ENCODE peak calls at places on chromosomes 3 and 15, in ten cellular contexts. I is spleen, P is stomach, Z is esophagus muscularis mucosa, C is prostate gland, A is breast epithelium, O is transverse colon, X is HCT116, E is sigmoid colon, J is GM12878. K is an unnamed sample.

GRCh38 chr3:180265551-180265950 is 228.8 kb upstream of the PEX5L start:
- DNase-seq in X (no peak), J (no peak), C (no peak), E (no peak), A (no peak), P (no peak), O (no peak), I (no peak), Z (no peak), K (no peak)

GRCh38 chr15:73051811-73052678 is at the start of gene NEO1:
- DNase-seq in P (peak; percentile 89), Z (peak; percentile 93), C (peak; percentile 88), E (peak; percentile 94), O (peak; percentile 90), I (peak; percentile 89), J (no peak), X (peak; percentile 29), A (peak; percentile 79), K (peak; percentile 41)

GRCh38 chr3:194257916-194258668 is 93.0 kb downstream of the CPN2 start:
- DNase-seq in Z (no peak), X (no peak), A (no peak), J (no peak), O (no peak), I (no peak), E (no peak), P (peak; percentile 1), C (no peak), K (no peak)

GRCh38 chr3:144039661-144040060 is 68.0 kb downstream of the DIPK2A start:
- DNase-seq in O (no peak), P (no peak), C (no peak), A (no peak), J (no peak), Z (no peak), E (no peak), I (no peak), X (no peak), K (no peak)

GRCh38 chr3:37453393-37454391 is 279.3 kb upstream of the LRRFIP2 start:
- DNase-seq in I (peak; percentile 84), Z (peak; percentile 94), E (peak; percentile 83), X (no peak), P (peak; percentile 41), J (no peak), C (peak; percentile 42), A (peak; percentile 25), O (peak; percentile 40), K (no peak)

GRCh38 chr3:47605646-47606045 is 27.0 kb upstream of the CSPG5 start:
- DNase-seq in P (no peak), C (no peak), A (no peak), O (no peak), X (no peak), Z (no peak), J (no peak), I (no peak), E (no peak), K (no peak)

GRCh38 chr3:124496066-124496465 is 234.2 kb upstream of the UMPS start:
- DNase-seq in E (no peak), I (no peak), Z (no peak), C (no peak), P (no peak), O (no peak), J (no peak), A (no peak), X (no peak), K (no peak)

GRCh38 chr3:138265745-138266144 is 63.9 kb downstream of the NME9 start:
- DNase-seq in E (no peak), O (no peak), P (no peak), Z (no peak), A (no peak), X (no peak), J (no peak), I (no peak), C (no peak), K (no peak)

GRCh38 chr3:90091557-90091956 is 984.1 kb downstream of the EPHA3 start:
- DNase-seq in X (no peak), Z (no peak), P (no peak), I (no peak), A (no peak), E (peak; percentile 72), J (no peak), C (peak; percentile 4), O (peak; percentile 8), K (no peak)

GRCh38 chr3:31265646-31266423 is 266.9 kb upstream of the STT3B start:
- DNase-seq in E (no peak), J (no peak), Z (no peak), A (no peak), I (no peak), O (no peak), X (no peak), C (no peak), P (no peak), K (no peak)

GRCh38 chr3:193148678-193149473 is 92.1 kb upstream of the PLAAT1 start:
- DNase-seq in C (no peak), X (no peak), E (no peak), A (no peak), I (no peak), P (no peak), J (no peak), Z (no peak), O (no peak), K (no peak)

GRCh38 chr15:64720188-64720587 is 55.2 kb downstream of the RBPMS2 start:
- DNase-seq in E (no peak), P (no peak), C (no peak), J (no peak), A (no peak), O (no peak), I (peak; percentile 9), Z (no peak), X (no peak), K (no peak)

GRCh38 chr3:108501538-108501937 is 8.9 kb downstream of the MYH15 start:
- DNase-seq in P (no peak), I (no peak), C (no peak), E (no peak), J (no peak), X (no peak), Z (no peak), O (no peak), A (no peak), K (no peak)

GRCh38 chr3:46990573-46991374 is 11.3 kb downstream of the NBEAL2 start:
- DNase-seq in O (peak; percentile 41), E (no peak), A (no peak), C (no peak), X (no peak), P (no peak), J (peak; percentile 85), I (peak; percentile 87), Z (no peak), K (no peak)

DNA sequence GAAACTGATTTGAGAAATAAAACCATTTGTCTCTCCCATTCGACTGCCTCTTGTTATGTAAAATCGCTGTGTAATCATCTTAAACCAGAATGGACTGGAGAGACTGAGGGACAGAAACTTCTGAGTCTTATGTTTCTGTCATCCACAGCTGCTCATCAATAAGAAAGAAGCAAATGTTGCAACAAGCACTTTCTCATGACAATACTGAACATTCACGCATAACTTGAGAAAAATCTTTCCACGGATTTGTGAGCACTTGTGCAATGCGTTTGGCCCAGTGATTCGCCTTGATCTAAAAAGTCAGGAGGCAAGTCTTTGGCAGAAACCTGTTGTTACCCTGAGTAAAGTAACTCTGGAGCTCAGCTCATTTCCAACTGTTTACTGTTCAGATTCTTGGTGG is 473.7 kb upstream of the RGMA start:
- DNase-seq in X (no peak), E (peak; percentile 67), J (no peak), C (no peak), P (no peak), A (no peak), I (no peak), O (no peak), Z (no peak), K (no peak)
- TF ChIP-seq POLR2AphosphoS5 in X (no peak), E (no peak), J (no peak), C (no peak), P (no peak), A (no peak), I (no peak), O (no peak), Z (peak; percentile 32), K (no peak)

GRCh38 chr3:71142440-71143161 is 440.9 kb downstream of the FOXP1 start:
- DNase-seq in X (no peak), A (no peak), J (no peak), O (no peak), I (no peak), Z (no peak), P (no peak), E (no peak), C (no peak), K (no peak)

GRCh38 chr3:71139501-71139900 is 444.0 kb downstream of the FOXP1 start:
- DNase-seq in A (no peak), P (no peak), J (no peak), E (no peak), I (no peak), Z (no peak), O (no peak), X (no peak), C (no peak), K (no peak)

GRCh38 chr3:71135373-71136088 is 448.0 kb downstream of the FOXP1 start:
- DNase-seq in I (no peak), J (no peak), P (peak; percentile 72), E (no peak), X (no peak), Z (no peak), C (no peak), O (no peak), A (no peak), K (no peak)

GRCh38 chr3:71140477-71140876 is 443.1 kb downstream of the FOXP1 start:
- DNase-seq in J (no peak), Z (no peak), I (no peak), A (no peak), X (no peak), O (no peak), P (no peak), C (no peak), E (no peak), K (no peak)

DNA sequence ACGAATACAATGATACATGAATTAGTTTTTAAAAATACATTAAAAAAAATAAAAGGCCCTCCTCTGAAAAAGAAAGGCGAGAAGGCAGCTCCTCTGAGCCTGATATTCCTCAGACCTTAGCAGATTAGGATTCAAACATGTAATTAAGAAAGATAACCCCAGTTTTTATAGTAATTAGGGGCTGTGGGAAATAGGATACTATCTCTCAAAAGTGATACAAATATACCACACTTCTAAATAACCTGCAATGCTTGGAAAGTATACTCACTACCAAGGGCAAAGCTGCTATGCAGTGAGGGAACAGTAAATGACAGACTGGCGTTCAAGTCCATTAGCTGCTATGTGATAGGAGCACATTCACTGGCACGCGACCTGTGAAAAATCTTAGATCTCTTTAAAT is 445.1 kb downstream of the FOXP1 start:
- DNase-seq in X (no peak), I (no peak), A (no peak), O (no peak), P (no peak), C (no peak), Z (no peak), J (no peak), E (no peak), K (no peak)
- TF ChIP-seq POLR2A in X (no peak), I (no peak), A (no peak), O (no peak), P (no peak), C (no peak), Z (no peak), J (no peak), E (no peak), K (no peak)

GRCh38 chr3:184362668-184363540 is 1.4 kb downstream of the POLR2H start:
- DNase-seq in P (peak; percentile 98), O (peak; percentile 98), J (peak; percentile 94), X (peak; percentile 98), A (peak; percentile 94), Z (peak; percentile 98), E (peak; percentile 98), C (peak; percentile 97), I (peak; percentile 98), K (peak; percentile 91)
- TF ChIP-seq POLR2AphosphoS5 in P (peak; percentile 90), O (peak; percentile 79), J (peak; percentile 90), X (peak; percentile 95), A (peak; percentile 77), Z (peak; percentile 96), E (peak; percentile 72), C (peak; percentile 99), I (peak; percentile 92), K (peak; percentile 80)

GRCh38 chr15:31215490-31216209 is 111.0 kb upstream of the KLF13 start:
- DNase-seq in Z (no peak), O (peak; percentile 92), P (peak; percentile 90), A (peak; percentile 71), C (peak; percentile 64), J (no peak), X (no peak), E (peak; percentile 92), I (peak; percentile 99), K (peak; percentile 90)
- TF ChIP-seq POLR2A in Z (peak; percentile 16), O (peak; percentile 76), P (no peak), A (no peak), C (no peak), J (peak; percentile 71), X (no peak), E (no peak), I (no peak), K (peak; percentile 39)

K was measured in GM12892.